ENCODE peak calls at places on chromosomes 1 and 21, in nine cellular contexts. E, Z, S, U, M, F, N, Y and W are unnamed samples.

GRCh38 chr1:89540406-89540970 is 15.9 kb downstream of the LRRC8B start:
- DNase-seq in E (no peak), Z (no peak), S (peak), U (no peak), M (no peak), F (no peak), N (no peak), Y (no peak), W (no peak)

GRCh38 chr1:91501527-91501859 is 842 bp downstream of the CDC7 start:
- DNase-seq in E (no peak), Z (no peak), S (peak), U (no peak), M (no peak), F (no peak), N (peak), Y (no peak), W (no peak)

GRCh38 chr1:206551985-206552325 is 44.6 kb downstream of the RASSF5 start:
- DNase-seq in E (no peak), Z (no peak), S (no peak), U (no peak), M (no peak), F (no peak), N (no peak), Y (no peak), W (no peak)

GRCh38 chr1:184771190-184771691 is 16.6 kb upstream of the EDEM3 start:
- DNase-seq in E (no peak), Z (no peak), S (peak), U (no peak), M (no peak), F (no peak), N (peak), Y (no peak), W (no peak)

GRCh38 chr1:111737216-111738132 is 1.7 kb downstream of the INKA2 start:
- DNase-seq in E (no peak), Z (no peak), S (no peak), U (no peak), M (no peak), F (no peak), N (no peak), Y (no peak), W (no peak)

GRCh38 chr21:17848228-17848627 is 29.1 kb upstream of the C21orf91 start:
- DNase-seq in E (peak), Z (peak), S (peak), U (peak), M (no peak), F (peak), N (peak), Y (peak), W (peak)

GRCh38 chr21:39633770-39634181 is 21.0 kb downstream of the B3GALT5 start:
- DNase-seq in E (peak), Z (peak), S (no peak), U (no peak), M (no peak), F (peak), N (no peak), Y (peak), W (no peak)

GRCh38 chr1:58815069-58815679 is 31.3 kb upstream of the JUN start:
- DNase-seq in E (peak), Z (peak), S (peak), U (peak), M (peak), F (peak), N (peak), Y (peak), W (peak)

GRCh38 chr1:210686841-210687240 is 358.1 kb downstream of the HHAT start:
- DNase-seq in E (no peak), Z (no peak), S (no peak), U (no peak), M (no peak), F (no peak), N (no peak), Y (no peak), W (no peak)

GRCh38 chr1:204417231-204417997 is 5.8 kb upstream of the PPP1R15B start:
- DNase-seq in E (peak), Z (no peak), S (peak), U (peak), M (peak), F (peak), N (no peak), Y (peak), W (peak)

GRCh38 chr1:168480997-168481396 is 62.8 kb downstream of the XCL2 start:
- DNase-seq in E (no peak), Z (no peak), S (no peak), U (no peak), M (no peak), F (no peak), N (no peak), Y (no peak), W (no peak)

GRCh38 chr1:31203215-31203614 is 36.5 kb downstream of the NKAIN1 start:
- DNase-seq in E (no peak), Z (no peak), S (no peak), U (no peak), M (no peak), F (no peak), N (no peak), Y (peak), W (no peak)

GRCh38 chr21:37182222-37182621 is 84.9 kb downstream of the VPS26C start:
- DNase-seq in E (no peak), Z (no peak), S (no peak), U (no peak), M (no peak), F (no peak), N (no peak), Y (no peak), W (no peak)

GRCh38 chr1:7535934-7536878 is 234.9 kb upstream of the VAMP3 start:
- DNase-seq in E (no peak), Z (no peak), S (no peak), U (no peak), M (peak), F (no peak), N (no peak), Y (no peak), W (peak)

GRCh38 chr21:33339938-33340337 is 15.2 kb downstream of the IFNAR1 start:
- DNase-seq in E (no peak), Z (no peak), S (no peak), U (no peak), M (no peak), F (no peak), N (no peak), Y (no peak), W (no peak)

GRCh38 chr1:245155186-245156040 is 628 bp downstream of the KIF26B start:
- DNase-seq in E (no peak), Z (no peak), S (peak), U (no peak), M (no peak), F (no peak), N (no peak), Y (peak), W (no peak)

GRCh38 chr1:9031484-9032259 is 5.4 kb upstream of the SLC2A7 start:
- DNase-seq in E (no peak), Z (no peak), S (no peak), U (no peak), M (no peak), F (no peak), N (no peak), Y (no peak), W (peak)

GRCh38 chr1:185110145-185110544 is 46.6 kb downstream of the TRMT1L start:
- DNase-seq in E (no peak), Z (no peak), S (no peak), U (no peak), M (no peak), F (no peak), N (no peak), Y (peak), W (no peak)

GRCh38 chr1:29052951-29053350 is 70.8 kb downstream of the TMEM200B start:
- DNase-seq in E (no peak), Z (no peak), S (no peak), U (no peak), M (no peak), F (no peak), N (no peak), Y (no peak), W (no peak)

GRCh38 chr1:214022229-214022791 is 34.5 kb downstream of the PROX1 start:
- DNase-seq in E (no peak), Z (no peak), S (no peak), U (no peak), M (no peak), F (no peak), N (no peak), Y (no peak), W (no peak)
- TF ChIP-seq CTCF in E (no peak), Z (no peak), S (no peak), U (no peak), M (no peak), F (no peak), N (no peak), Y (no peak), W (no peak)

GRCh38 chr1:183022202-183023145 is 746 bp upstream of the LAMC1 start:
- DNase-seq in E (peak), Z (peak), S (peak), U (peak), M (peak), F (peak), N (peak), Y (peak), W (peak)

GRCh38 chr1:183023601-183024351 is 556 bp downstream of the LAMC1 start:
- DNase-seq in E (no peak), Z (no peak), S (peak), U (peak), M (peak), F (peak), N (peak), Y (peak), W (peak)

GRCh38 chr1:183019860-183020259 is 3.4 kb upstream of the LAMC1 start:
- DNase-seq in E (no peak), Z (no peak), S (no peak), U (no peak), M (no peak), F (peak), N (no peak), Y (peak), W (no peak)

GRCh38 chr1:183023146-183023600 is at the start of gene LAMC1:
- DNase-seq in E (peak), Z (no peak), S (peak), U (peak), M (peak), F (peak), N (peak), Y (peak), W (peak)

GRCh38 chr1:183021405-183022201 is 1.6 kb upstream of the LAMC1 start:
- DNase-seq in E (no peak), Z (no peak), S (no peak), U (no peak), M (no peak), F (no peak), N (no peak), Y (no peak), W (no peak)
- H3K4me3 ChIP-seq in E (peak), Z (peak), S (no peak), U (peak), M (peak), F (peak), N (peak), Y (peak), W (peak)

DNA sequence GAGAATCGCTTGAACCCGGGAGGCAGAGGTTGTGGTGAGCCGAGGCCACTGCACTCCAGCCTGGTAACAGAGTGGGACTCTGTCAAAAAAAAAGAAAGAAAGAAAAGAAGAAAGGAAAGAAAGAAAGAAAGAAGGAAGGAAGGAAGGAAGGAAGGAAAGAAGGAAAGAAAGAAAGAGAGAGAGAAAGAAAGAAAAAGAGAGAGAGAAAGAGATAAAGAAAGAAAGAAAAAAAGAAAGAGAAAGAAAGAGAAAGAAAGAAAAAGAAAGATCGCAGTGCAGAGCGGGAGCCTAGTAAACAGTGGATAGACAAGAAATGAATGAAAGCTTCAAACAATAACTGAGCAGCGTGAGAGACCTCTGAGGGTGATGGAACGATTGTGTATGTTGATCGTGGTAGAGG is 20.6 kb upstream of the GRHL3 start:
- DNase-seq in E (no peak), Z (no peak), S (no peak), U (no peak), M (no peak), F (no peak), N (no peak), Y (no peak), W (no peak)
- TF ChIP-seq CTCF in E (no peak), Z (no peak), S (no peak), U (no peak), M (no peak), F (no peak), N (no peak), Y (no peak), W (no peak)

DNA sequence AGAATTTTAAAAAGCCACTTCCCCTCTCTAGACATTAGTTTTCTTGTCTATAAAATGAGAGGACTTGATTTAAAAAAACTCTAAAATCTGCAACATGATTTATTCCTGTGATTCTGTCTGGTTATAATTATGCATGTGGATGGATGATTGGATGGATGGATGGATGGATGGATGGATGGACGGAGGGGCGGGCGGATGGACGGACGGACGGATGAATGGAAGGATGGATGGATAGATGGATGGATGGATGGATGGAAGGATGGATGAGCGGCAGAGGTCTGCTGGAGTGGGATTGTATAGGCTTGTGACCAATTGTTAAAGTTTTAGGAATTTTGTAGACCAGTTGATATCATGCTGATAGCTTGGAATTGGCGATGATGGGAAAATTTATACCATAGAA is 135.2 kb upstream of the TIAM1 start:
- DNase-seq in E (no peak), Z (no peak), S (no peak), U (no peak), M (no peak), F (no peak), N (no peak), Y (no peak), W (no peak)
- H3K4me3 ChIP-seq in E (no peak), Z (no peak), S (no peak), U (no peak), M (no peak), F (no peak), N (no peak), Y (no peak), W (no peak)

GRCh38 chr21:38334866-38335265 is 78.1 kb downstream of the KCNJ15 start:
- DNase-seq in E (no peak), Z (no peak), S (peak), U (no peak), M (no peak), F (no peak), N (no peak), Y (no peak), W (no peak)

GRCh38 chr21:38337793-38338192 is 81.0 kb downstream of the KCNJ15 start:
- DNase-seq in E (no peak), Z (no peak), S (no peak), U (no peak), M (no peak), F (no peak), N (no peak), Y (no peak), W (no peak)

GRCh38 chr21:38329176-38329575 is 72.4 kb downstream of the KCNJ15 start:
- DNase-seq in E (no peak), Z (no peak), S (no peak), U (no peak), M (no peak), F (no peak), N (no peak), Y (no peak), W (no peak)

GRCh38 chr21:38330671-38331070 is 73.9 kb downstream of the KCNJ15 start:
- DNase-seq in E (no peak), Z (no peak), S (no peak), U (no peak), M (no peak), F (peak), N (no peak), Y (no peak), W (no peak)

GRCh38 chr21:38333290-38334272 is 76.8 kb downstream of the KCNJ15 start:
- DNase-seq in E (no peak), Z (no peak), S (peak), U (no peak), M (no peak), F (peak), N (peak), Y (no peak), W (peak)
- TF ChIP-seq CTCF in E (peak), Z (peak), S (peak), U (no peak), M (no peak), F (peak), N (peak), Y (peak), W (peak)

DNA sequence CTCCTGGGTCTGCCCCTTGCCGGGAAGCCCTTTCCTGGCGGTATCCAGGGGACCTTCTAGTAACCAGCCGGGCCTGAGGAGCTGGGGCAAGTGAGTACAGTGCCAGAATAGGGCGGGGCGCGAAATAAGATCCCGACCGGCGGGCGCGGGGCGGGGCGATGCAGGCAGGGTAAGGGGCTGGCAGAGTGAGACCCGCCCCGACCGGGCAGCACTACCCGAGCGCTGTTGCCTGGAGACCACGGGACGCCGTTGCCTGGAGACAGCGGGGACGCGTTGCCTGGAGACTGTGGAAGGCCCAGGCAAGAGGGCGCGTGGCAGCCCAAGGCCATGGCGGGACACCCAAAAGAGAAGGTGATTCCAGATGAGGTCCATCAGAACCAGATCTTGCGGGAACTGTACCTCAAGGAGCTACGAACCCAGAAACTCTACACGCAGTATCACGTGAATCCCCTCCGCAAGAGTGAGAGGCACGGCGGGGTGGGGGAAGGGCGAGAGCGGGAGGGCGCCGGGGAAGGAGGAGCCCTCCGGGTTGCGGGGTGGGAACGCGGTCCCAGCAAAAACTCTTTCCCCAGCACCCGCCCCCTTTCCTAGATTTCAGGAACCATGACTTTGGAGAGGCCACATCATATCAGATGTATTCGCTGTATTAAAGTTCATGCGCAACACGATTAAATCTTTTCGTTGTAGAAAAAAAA is 24.3 kb downstream of the EBNA1BP2 start:
- DNase-seq in E (no peak), Z (peak), S (peak), U (peak), M (peak), F (peak), N (no peak), Y (peak), W (peak)
- H3K4me3 ChIP-seq in E (peak), Z (peak), S (no peak), U (peak), M (peak), F (peak), N (no peak), Y (peak), W (peak)

GRCh38 chr1:154117642-154118041 is 37.2 kb downstream of the NUP210L start:
- DNase-seq in E (no peak), Z (no peak), S (peak), U (no peak), M (no peak), F (no peak), N (no peak), Y (no peak), W (no peak)
- TF ChIP-seq CTCF in E (no peak), Z (no peak), S (peak), U (no peak), M (no peak), F (no peak), N (no peak), Y (no peak), W (no peak)

GRCh38 chr1:110348771-110349170 is 9.6 kb downstream of the RBM15 start:
- DNase-seq in E (no peak), Z (no peak), S (no peak), U (no peak), M (no peak), F (no peak), N (no peak), Y (no peak), W (no peak)
- H3K4me3 ChIP-seq in E (no peak), Z (no peak), S (no peak), U (no peak), M (peak), F (no peak), N (peak), Y (no peak), W (no peak)

GRCh38 chr1:230222678-230223077 is 155.6 kb downstream of the GALNT2 start:
- DNase-seq in E (no peak), Z (no peak), S (no peak), U (no peak), M (no peak), F (peak), N (peak), Y (no peak), W (no peak)
- TF ChIP-seq CTCF in E (peak), Z (no peak), S (peak), U (no peak), M (peak), F (peak), N (peak), Y (no peak), W (no peak)

GRCh38 chr1:154791292-154792278 is 78.5 kb downstream of the KCNN3 start:
- DNase-seq in E (no peak), Z (no peak), S (no peak), U (peak), M (peak), F (peak), N (peak), Y (peak), W (no peak)
- H3K4me3 ChIP-seq in E (no peak), Z (no peak), S (no peak), U (no peak), M (no peak), F (no peak), N (peak), Y (no peak), W (no peak)